ENCODE peak calls at places on chromosomes 16 and 17, in seven cellular contexts. J, U, Y, G, M, X and L are unnamed samples.

GRCh38 chr17:38583176-38583575 is 22.6 kb downstream of the SRCIN1 start:
- DNase-seq in Y (no peak), J (no peak), M (no peak), G (no peak), X (no peak), U (no peak), L (no peak)

GRCh38 chr17:10337136-10337535 is 35.7 kb downstream of the MYH13 start:
- DNase-seq in Y (no peak), G (no peak), U (no peak), X (no peak), M (no peak), J (no peak), L (no peak)

GRCh38 chr16:50747206-50747956 is 5.5 kb downstream of the CYLD start:
- DNase-seq in X (no peak), U (no peak), M (no peak), J (no peak), Y (no peak), G (no peak), L (no peak)

GRCh38 chr16:57038151-57038550 is 48.8 kb downstream of the NLRC5 start:
- DNase-seq in X (no peak), M (no peak), Y (no peak), G (no peak), J (no peak), U (no peak), L (no peak)

GRCh38 chr17:39939588-39940419 is 12.3 kb downstream of the LRRC3C start:
- DNase-seq in Y (peak; percentile 58), U (peak; percentile 19), G (no peak), J (no peak), M (no peak), X (peak; percentile 65), L (no peak)

GRCh38 chr17:16516594-16517018 is 24.6 kb upstream of the LRRC75A start:
- DNase-seq in U (no peak), J (no peak), G (no peak), M (no peak), X (peak; percentile 49), Y (peak; percentile 54), L (peak; percentile 25)

GRCh38 chr17:77456271-77456950 is 315.6 kb downstream of the SEC14L1 start:
- DNase-seq in U (peak; percentile 44), J (no peak), X (no peak), G (no peak), Y (no peak), M (no peak), L (no peak)

GRCh38 chr17:9645858-9646555 is 690 bp downstream of the USP43 start:
- DNase-seq in Y (peak; percentile 73), X (peak; percentile 8), J (peak; percentile 24), G (no peak), U (no peak), M (peak; percentile 83), L (no peak)

GRCh38 chr17:28475151-28475900 is 1.9 kb downstream of the SLC13A2 start:
- DNase-seq in Y (no peak), G (no peak), X (no peak), U (no peak), M (no peak), J (no peak), L (no peak)

GRCh38 chr17:82213251-82214011 is 789 bp upstream of the CCDC57 start:
- DNase-seq in M (peak; percentile 59), Y (peak; percentile 66), X (no peak), U (peak; percentile 58), J (no peak), G (peak; percentile 73), L (no peak)

GRCh38 chr17:21512307-21513011 is 136.3 kb downstream of the KCNJ12 start:
- DNase-seq in X (no peak), U (no peak), Y (no peak), J (no peak), M (no peak), G (no peak), L (no peak)

GRCh38 chr16:49022351-49022963 is 259.2 kb downstream of the CBLN1 start:
- DNase-seq in U (no peak), J (no peak), Y (no peak), G (no peak), M (no peak), X (no peak), L (no peak)

GRCh38 chr16:19748389-19749110 is 30.5 kb downstream of the IQCK start:
- DNase-seq in X (no peak), Y (no peak), U (no peak), M (no peak), J (no peak), G (no peak), L (peak; percentile 63)

GRCh38 chr17:75525806-75526554 is 483 bp downstream of the LLGL2 start:
- DNase-seq in J (no peak), U (no peak), Y (peak; percentile 93), X (no peak), G (no peak), M (peak; percentile 75), L (no peak)

GRCh38 chr16:51161440-51162195 is 10.5 kb upstream of the SALL1 start:
- DNase-seq in G (no peak), J (no peak), M (no peak), X (no peak), U (no peak), Y (no peak), L (no peak)

GRCh38 chr17:55290721-55291507 is 26.2 kb downstream of the HLF start:
- DNase-seq in X (no peak), J (no peak), M (no peak), U (no peak), G (no peak), Y (no peak), L (no peak)

GRCh38 chr17:78671607-78672404 is 94.6 kb upstream of the DNAH17 start:
- DNase-seq in G (no peak), Y (no peak), X (no peak), U (no peak), J (no peak), M (no peak), L (no peak)

GRCh38 chr17:6507535-6507934 is 48.8 kb downstream of the PITPNM3 start:
- DNase-seq in J (no peak), U (no peak), X (no peak), Y (no peak), G (no peak), M (no peak), L (peak; percentile 48)

GRCh38 chr16:57128787-57129389 is 36.5 kb downstream of the CPNE2 start:
- DNase-seq in M (no peak), U (peak; percentile 26), G (peak; percentile 84), J (no peak), X (no peak), Y (no peak), L (no peak)

GRCh38 chr17:59846391-59847165 is 46.2 kb downstream of the TUBD1 start:
- DNase-seq in M (no peak), X (no peak), G (no peak), Y (no peak), J (peak; percentile 41), U (no peak), L (no peak)

GRCh38 chr17:49739662-49740271 is 24.2 kb downstream of the FAM117A start:
- DNase-seq in X (peak; percentile 78), U (peak; percentile 97), G (peak; percentile 99), Y (no peak), J (peak; percentile 84), M (peak; percentile 83), L (no peak)

GRCh38 chr16:80931985-80932720 is 74.5 kb downstream of the CMC2 start:
- DNase-seq in M (peak; percentile 57), J (peak; percentile 82), G (peak; percentile 49), Y (peak; percentile 72), X (peak; percentile 62), U (no peak), L (peak; percentile 25)

GRCh38 chr17:79970576-79971068 is 65.0 kb downstream of the TBC1D16 start:
- DNase-seq in Y (peak; percentile 88), U (no peak), G (peak; percentile 31), J (peak; percentile 15), M (no peak), X (no peak), L (no peak)

DNA sequence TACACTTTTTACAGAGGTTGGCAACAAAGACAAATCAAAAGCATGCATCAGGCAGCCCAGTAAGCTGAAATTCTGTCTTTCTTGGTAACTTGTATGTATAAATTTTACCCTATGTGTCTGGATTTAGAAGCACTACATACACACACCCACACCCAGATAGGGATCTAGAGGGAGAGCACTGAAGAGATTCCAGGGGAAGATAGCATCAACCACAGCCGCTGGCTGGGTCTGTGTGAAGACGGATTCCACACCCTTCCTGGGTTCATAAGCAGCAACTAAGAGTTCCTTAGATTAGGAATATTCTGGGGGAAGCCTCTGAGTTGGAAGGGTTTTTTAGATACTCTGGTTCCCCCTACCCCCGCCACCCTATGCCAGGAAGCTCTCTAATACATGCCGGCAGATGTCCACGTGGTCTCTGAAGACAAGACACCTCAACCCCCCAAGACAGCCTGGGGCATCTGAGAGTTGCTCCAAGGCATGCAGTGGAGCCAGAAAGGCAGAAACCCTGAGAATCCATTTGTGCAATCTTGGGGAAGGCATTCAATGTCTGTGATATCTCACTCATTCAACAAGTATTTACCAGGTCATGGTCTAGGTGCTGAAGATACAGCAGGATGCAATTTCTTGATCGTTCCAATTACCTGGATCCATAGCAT is 86.4 kb downstream of the NOG start:
- DNase-seq in Y (no peak), X (no peak), J (no peak), G (no peak), U (no peak), M (no peak), L (no peak)
- H3K4me3 ChIP-seq in Y (no peak overlapping the region), X (no peak overlapping the region), J (no peak overlapping the region), G (no peak overlapping the region), U (no peak overlapping the region), M (no peak overlapping the region), L (no peak overlapping the region)

DNA sequence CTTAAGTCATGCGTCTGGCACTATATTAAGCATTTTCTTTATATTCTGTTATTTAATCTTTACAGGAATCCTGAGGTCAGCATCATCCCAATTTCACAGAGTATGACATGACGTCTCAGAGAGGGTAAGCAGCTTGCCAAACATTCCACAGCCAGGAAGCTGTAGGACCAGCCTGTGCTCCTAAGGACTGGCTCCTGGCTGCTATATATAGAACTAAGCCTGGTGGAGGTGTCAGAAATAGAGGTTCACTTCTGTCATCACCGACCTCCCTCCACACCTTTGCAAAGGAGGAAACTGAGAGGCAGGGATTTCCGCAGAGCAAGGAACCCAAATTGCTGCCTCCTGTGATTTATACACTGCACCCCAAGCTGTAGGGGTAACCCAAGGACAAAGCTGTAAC is 37.9 kb upstream of the NDRG4 start:
- DNase-seq in Y (no peak), X (no peak), M (no peak), G (no peak), J (no peak), U (no peak), L (no peak)
- H3K4me3 ChIP-seq in Y (no peak overlapping the region), X (no peak overlapping the region), M (no peak overlapping the region), G (no peak overlapping the region), J (peak overlapping the region; percentile 79), U (no peak overlapping the region), L (no peak overlapping the region)

GRCh38 chr17:3959921-3960601 is 4.2 kb downstream of the ATP2A3 start:
- DNase-seq in Y (no peak), X (no peak), G (no peak), U (no peak), M (no peak), J (no peak), L (no peak)
- H3K4me3 ChIP-seq in Y (no peak overlapping the region), X (no peak overlapping the region), G (no peak overlapping the region), U (no peak overlapping the region), M (no peak overlapping the region), J (no peak overlapping the region), L (no peak overlapping the region)

DNA sequence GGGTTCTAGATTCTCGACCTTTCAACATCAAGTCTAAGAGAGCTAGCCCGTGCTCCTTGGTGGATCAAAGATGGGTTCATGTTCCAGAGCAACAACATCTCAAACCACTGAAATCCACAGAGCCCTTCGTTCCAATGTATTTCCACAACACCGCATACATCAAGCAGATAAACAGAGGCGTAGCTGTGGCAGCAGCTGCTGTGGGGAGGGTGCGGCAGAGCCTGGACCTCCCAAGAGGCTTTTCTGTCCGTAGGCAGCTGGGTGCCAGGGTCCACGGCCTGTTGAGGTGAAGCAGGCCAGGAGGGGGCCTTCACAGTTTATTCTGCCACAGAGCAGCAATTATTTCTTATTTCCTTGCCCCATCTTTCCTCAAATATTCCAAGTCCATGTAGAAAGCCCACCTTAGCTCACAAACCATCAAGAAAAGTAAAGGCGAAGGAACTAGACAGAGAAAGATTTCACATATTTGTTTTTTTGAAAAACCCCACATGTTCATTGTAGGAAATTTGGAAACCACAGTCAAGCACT is 144.8 kb upstream of the FOXF1 start:
- DNase-seq in Y (no peak), G (no peak), M (no peak), J (no peak), X (no peak), U (no peak), L (no peak)
- H3K4me3 ChIP-seq in Y (no peak overlapping the region), G (no peak overlapping the region), M (no peak overlapping the region), J (no peak overlapping the region), X (no peak overlapping the region), U (no peak overlapping the region), L (no peak overlapping the region)